ENCODE peak calls at places on chromosome 6, in five cellular contexts. Z is MM.1S, F is neural progenitor cell, X is GM23338, S is hepatocyte. E is an unnamed sample.

GRCh38 chr6:31379850-31380249 is 22.9 kb upstream of the HLA-B start:
- DNase-seq in X (no peak), F (no peak), Z (no peak), S (no peak), E (peak; percentile 58)

GRCh38 chr6:133262804-133263203 is 21.6 kb downstream of the EYA4 start:
- DNase-seq in F (no peak), S (no peak), Z (no peak), X (no peak), E (no peak)

GRCh38 chr6:139699335-139699734 is 324.9 kb upstream of the CITED2 start:
- DNase-seq in X (no peak), S (no peak), Z (no peak), F (no peak), E (no peak)

GRCh38 chr6:157556671-157557430 is 175.9 kb downstream of the ZDHHC14 start:
- DNase-seq in X (no peak), S (no peak), Z (peak; percentile 74), F (no peak), E (no peak)

GRCh38 chr6:78831492-78831891 is 35.9 kb upstream of the IRAK1BP1 start:
- DNase-seq in Z (no peak), S (peak; percentile 34), F (no peak), X (no peak), E (no peak)

GRCh38 chr6:41122373-41122772 is 31.8 kb downstream of the TREML1 start:
- DNase-seq in S (no peak), F (no peak), Z (no peak), X (no peak), E (no peak)

GRCh38 chr6:84752118-84752850 is 12.1 kb downstream of the TBX18 start:
- DNase-seq in Z (no peak), F (no peak), S (no peak), X (peak; percentile 35), E (no peak)

GRCh38 chr6:17599885-17600526 is at the start of gene FAM8A1:
- DNase-seq in X (peak; percentile 97), Z (peak; percentile 93), S (peak; percentile 97), F (peak; percentile 96), E (peak; percentile 94)

GRCh38 chr6:148502083-148502772 is 159.6 kb downstream of the SASH1 start:
- DNase-seq in F (no peak), Z (no peak), S (no peak), X (no peak), E (no peak)

GRCh38 chr6:73514746-73515110 is 6.1 kb downstream of the EEF1A1 start:
- DNase-seq in Z (no peak), F (no peak), S (no peak), X (peak; percentile 42), E (no peak)

GRCh38 chr6:79134699-79135474 is 56.8 kb upstream of the PHIP start:
- DNase-seq in S (no peak), F (no peak), Z (no peak), X (no peak), E (no peak)

GRCh38 chr6:91678679-91679078 is 1091.8 kb upstream of the MAP3K7 start:
- DNase-seq in S (no peak), X (no peak), F (no peak), Z (no peak), E (no peak)

GRCh38 chr6:169035381-169036280 is 218.0 kb downstream of the THBS2 start:
- DNase-seq in F (no peak), Z (no peak), X (no peak), S (peak; percentile 35), E (peak; percentile 52)

GRCh38 chr6:105432797-105433196 is 29.9 kb upstream of the PREP start:
- DNase-seq in Z (no peak), F (no peak), S (no peak), X (peak; percentile 11), E (peak; percentile 93)

GRCh38 chr6:15395087-15395486 is 149.2 kb downstream of the JARID2 start:
- DNase-seq in X (no peak), Z (no peak), F (no peak), S (no peak), E (no peak)

GRCh38 chr6:64630901-64631300 is 995.3 kb downstream of the PHF3 start:
- DNase-seq in S (no peak), Z (no peak), X (no peak), F (no peak), E (no peak)

GRCh38 chr6:42292002-42292735 is 74.5 kb upstream of the MRPS10 start:
- DNase-seq in F (no peak), X (no peak), Z (no peak), S (no peak), E (peak; percentile 87)

GRCh38 chr6:169047345-169047744 is 206.3 kb downstream of the THBS2 start:
- DNase-seq in Z (no peak), X (no peak), F (no peak), S (no peak), E (no peak)

GRCh38 chr6:157059781-157060180 is 263.5 kb downstream of the TMEM242 start:
- DNase-seq in F (peak; percentile 61), X (no peak), S (no peak), Z (no peak), E (no peak)

GRCh38 chr6:1394591-1395463 is 5.5 kb downstream of the FOXF2 start:
- DNase-seq in F (peak; percentile 62), Z (no peak), S (no peak), X (peak; percentile 41), E (no peak)

GRCh38 chr6:1395496-1395895 is 6.1 kb downstream of the FOXF2 start:
- DNase-seq in Z (no peak), S (no peak), X (no peak), F (no peak), E (no peak)

GRCh38 chr6:1396952-1397868 is 7.8 kb downstream of the FOXF2 start:
- DNase-seq in F (peak; percentile 89), S (peak; percentile 90), X (peak; percentile 82), Z (peak; percentile 78), E (peak; percentile 86)

GRCh38 chr6:1393641-1394283 is 4.4 kb downstream of the FOXF2 start:
- DNase-seq in F (peak; percentile 52), S (no peak), Z (no peak), X (peak; percentile 42), E (no peak)

DNA sequence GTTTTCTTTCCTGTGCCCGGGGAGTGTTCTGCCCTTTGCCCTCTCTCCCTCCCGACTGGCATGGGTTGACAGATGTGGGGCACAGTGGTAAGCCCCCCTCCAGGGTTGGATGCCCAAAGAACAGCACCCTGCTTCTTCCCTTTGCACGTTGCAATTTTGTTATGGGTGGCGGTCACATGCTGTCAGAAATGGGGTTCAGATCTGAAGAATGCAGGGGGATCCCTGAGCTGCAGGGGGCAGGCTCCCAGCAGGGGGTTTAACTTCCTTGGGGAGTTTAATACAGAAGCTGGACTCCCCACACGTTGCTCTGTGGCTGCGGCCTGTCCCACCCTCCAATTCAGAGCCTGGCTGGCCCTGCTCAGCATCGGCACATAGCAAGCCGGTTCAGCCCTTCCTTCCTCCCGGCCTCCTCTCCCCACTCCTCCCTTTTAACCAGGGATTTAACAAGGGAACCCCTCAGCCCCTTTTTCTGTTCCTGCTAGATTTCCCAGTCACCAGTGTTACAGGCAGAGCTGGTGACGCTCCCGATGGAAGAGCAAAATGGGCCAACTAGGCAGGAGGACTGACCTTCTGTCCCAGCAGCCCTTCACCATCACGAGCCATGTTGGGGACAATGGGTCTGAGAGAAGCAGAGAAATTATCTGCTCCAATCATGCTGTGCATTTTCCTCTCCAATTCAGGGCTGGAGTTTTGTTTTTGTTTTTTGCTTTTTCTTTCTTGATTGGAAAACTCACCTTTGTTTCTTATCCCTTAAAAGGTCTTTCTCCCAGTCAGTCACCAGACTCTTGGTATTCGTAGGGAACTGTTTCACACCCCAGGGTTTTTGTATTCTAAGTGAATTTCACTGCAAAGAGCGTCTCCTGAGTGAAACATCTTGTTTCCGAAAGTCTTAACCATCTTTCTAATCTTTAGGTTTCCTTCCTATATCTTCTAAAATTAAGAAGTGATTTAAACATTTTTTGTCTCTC is 6.8 kb downstream of the FOXF2 start:
- DNase-seq in F (peak; percentile 31), S (no peak), Z (no peak), X (no peak), E (no peak)
- TF ChIP-seq EZH2 in F (peak; percentile 75), S (no peak), Z (no peak), X (peak; percentile 44), E (no peak)

GRCh38 chr6:21426841-21427490 is 166.6 kb upstream of the SOX4 start:
- DNase-seq in Z (no peak), S (no peak), F (no peak), X (no peak), E (peak; percentile 29)
- TF ChIP-seq EZH2phosphoT487 in Z (no peak), S (no peak), F (no peak), X (no peak), E (no peak)

GRCh38 chr6:22513667-22514066 is 55.7 kb upstream of the HDGFL1 start:
- DNase-seq in S (no peak), F (no peak), Z (no peak), X (no peak), E (no peak)

GRCh38 chr6:22521035-22521434 is 48.3 kb upstream of the HDGFL1 start:
- DNase-seq in S (no peak), F (no peak), X (no peak), Z (no peak), E (peak; percentile 5)

GRCh38 chr6:22519237-22519636 is 50.1 kb upstream of the HDGFL1 start:
- DNase-seq in F (no peak), Z (no peak), S (no peak), X (peak; percentile 31), E (no peak)
- TF ChIP-seq CTCF in F (peak; percentile 38), Z (no peak), S (no peak), X (peak; percentile 56), E (no peak)

DNA sequence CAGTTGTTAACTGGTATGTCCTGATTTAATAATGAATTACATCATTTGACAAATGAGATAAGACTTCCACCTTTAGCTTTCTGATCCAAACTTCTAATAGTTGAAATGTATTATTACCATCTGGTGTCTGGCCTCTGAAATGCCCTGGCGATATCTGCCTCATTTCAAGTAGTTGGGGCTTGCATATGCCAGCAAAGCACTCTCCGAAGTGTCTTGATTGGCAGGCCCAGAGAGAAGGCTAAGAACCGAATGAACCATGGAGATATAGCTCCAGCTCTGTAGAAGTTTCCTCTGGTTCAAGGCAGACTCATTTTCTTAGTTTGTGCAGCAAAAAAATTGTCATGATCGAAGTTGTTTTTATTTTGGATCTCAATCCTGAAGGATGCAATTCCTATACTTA is 13.4 kb upstream of the HIVEP2 start:
- DNase-seq in F (no peak), S (no peak), X (no peak), Z (no peak), E (no peak)
- TF ChIP-seq EZH2 in F (no peak), S (no peak), X (no peak), Z (no peak), E (no peak)

GRCh38 chr6:36826520-36827227 is 12.6 kb downstream of the CPNE5 start:
- DNase-seq in X (no peak), Z (no peak), F (no peak), S (no peak), E (no peak)
- TF ChIP-seq EZH2phosphoT487 in X (no peak), Z (no peak), F (no peak), S (no peak), E (no peak)